ENCODE peak calls at places on chromosomes 3 and 15, in four cellular contexts. One of them, this sample, is unnamed.

GRCh38 chr3:149588909-149589308 is 68.9 kb downstream of the WWTR1 start:
- DNase-seq in ovary: no peak
- DNase-seq in A549: no peak
- DNase-seq in K562: no peak
- DNase-seq in this sample: no peak

GRCh38 chr3:16300282-16300681 is 35.3 kb downstream of the OXNAD1 start:
- DNase-seq in ovary: no peak
- DNase-seq in A549: no peak
- DNase-seq in K562: no peak
- DNase-seq in this sample: no peak

GRCh38 chr15:67504796-67505195 is 16.1 kb upstream of the C15orf61 start:
- DNase-seq in ovary: no peak
- DNase-seq in A549: no peak
- DNase-seq in K562: no peak
- DNase-seq in this sample: no peak

GRCh38 chr3:161600185-161600584 is 103.6 kb downstream of the OTOL1 start:
- DNase-seq in ovary: no peak
- DNase-seq in A549: peak; percentile 83
- DNase-seq in K562: no peak
- DNase-seq in this sample: no peak

GRCh38 chr3:157705258-157705657 is 202.0 kb upstream of the VEPH1 start:
- DNase-seq in ovary: no peak
- DNase-seq in A549: no peak
- DNase-seq in K562: no peak
- DNase-seq in this sample: no peak

GRCh38 chr3:137020315-137020714 is 62.5 kb downstream of the IL20RB start:
- DNase-seq in ovary: no peak
- DNase-seq in A549: no peak
- DNase-seq in K562: no peak
- DNase-seq in this sample: no peak

GRCh38 chr15:99818872-99819271 is 85.6 kb upstream of the LYSMD4 start:
- DNase-seq in ovary: no peak
- DNase-seq in A549: no peak
- DNase-seq in K562: no peak
- DNase-seq in this sample: no peak

GRCh38 chr3:46110701-46111493 is 83.6 kb upstream of the XCR1 start:
- DNase-seq in ovary: no peak
- DNase-seq in A549: peak; percentile 42
- DNase-seq in K562: no peak
- DNase-seq in this sample: peak; percentile 32

GRCh38 chr3:116939091-116939490 is 229.5 kb downstream of the TUSC7 start:
- DNase-seq in ovary: no peak
- DNase-seq in A549: no peak
- DNase-seq in K562: no peak
- DNase-seq in this sample: no peak

GRCh38 chr3:94990952-94991705 is 928.3 kb downstream of the NSUN3 start:
- DNase-seq in ovary: no peak
- DNase-seq in A549: no peak
- DNase-seq in K562: no peak
- DNase-seq in this sample: no peak

GRCh38 chr3:80870476-80871041 is 890.9 kb downstream of the GBE1 start:
- DNase-seq in ovary: no peak
- DNase-seq in A549: no peak
- DNase-seq in K562: no peak
- DNase-seq in this sample: no peak

GRCh38 chr3:184259878-184260570 is 1.3 kb downstream of the CAMK2N2 start:
- DNase-seq in ovary: peak; percentile 62
- DNase-seq in A549: peak; percentile 24
- DNase-seq in K562: peak; percentile 82
- DNase-seq in this sample: no peak

GRCh38 chr15:31457631-31458526 is 131.2 kb downstream of the KLF13 start:
- DNase-seq in ovary: no peak
- DNase-seq in A549: peak; percentile 69
- DNase-seq in K562: no peak
- DNase-seq in this sample: no peak

GRCh38 chr15:31461375-31461774 is 134.7 kb downstream of the KLF13 start:
- DNase-seq in ovary: no peak
- DNase-seq in A549: no peak
- DNase-seq in K562: no peak
- DNase-seq in this sample: no peak

GRCh38 chr15:31458591-31458990 is 132.0 kb downstream of the KLF13 start:
- DNase-seq in ovary: no peak
- DNase-seq in A549: no peak
- DNase-seq in K562: no peak
- DNase-seq in this sample: no peak

GRCh38 chr15:31457161-31457560 is 130.5 kb downstream of the KLF13 start:
- DNase-seq in ovary: no peak
- DNase-seq in A549: peak; percentile 38
- DNase-seq in K562: no peak
- DNase-seq in this sample: no peak

GRCh38 chr15:31459011-31459748 is 132.5 kb downstream of the KLF13 start:
- DNase-seq in ovary: no peak
- DNase-seq in A549: no peak
- DNase-seq in K562: no peak
- DNase-seq in this sample: no peak
- TF ChIP-seq EP300 in ovary: no peak
- TF ChIP-seq EP300 in A549: no peak
- TF ChIP-seq EP300 in K562: no peak
- TF ChIP-seq EP300 in this sample: no peak

GRCh38 chr15:79067434-79067833 is 23.1 kb downstream of the RASGRF1 start:
- DNase-seq in ovary: no peak
- DNase-seq in A549: no peak
- DNase-seq in K562: no peak
- DNase-seq in this sample: peak; percentile 15
- TF ChIP-seq EP300 in ovary: no peak
- TF ChIP-seq EP300 in A549: no peak
- TF ChIP-seq EP300 in K562: no peak
- TF ChIP-seq EP300 in this sample: no peak

GRCh38 chr15:45187894-45188830 is at the start of gene SHF:
- DNase-seq in ovary: peak; percentile 84
- DNase-seq in A549: peak; percentile 18
- DNase-seq in K562: peak; percentile 95
- DNase-seq in this sample: no peak

GRCh38 chr15:45185069-45185779 is 2.5 kb downstream of the SHF start:
- DNase-seq in ovary: no peak
- DNase-seq in A549: no peak
- DNase-seq in K562: peak; percentile 2
- DNase-seq in this sample: no peak

GRCh38 chr15:45185903-45186770 is 1.6 kb downstream of the SHF start:
- DNase-seq in ovary: no peak
- DNase-seq in A549: no peak
- DNase-seq in K562: no peak
- DNase-seq in this sample: no peak

GRCh38 chr15:45187578-45187893 is 230 bp downstream of the SHF start:
- DNase-seq in ovary: no peak
- DNase-seq in A549: no peak
- DNase-seq in K562: no peak
- DNase-seq in this sample: no peak

DNA sequence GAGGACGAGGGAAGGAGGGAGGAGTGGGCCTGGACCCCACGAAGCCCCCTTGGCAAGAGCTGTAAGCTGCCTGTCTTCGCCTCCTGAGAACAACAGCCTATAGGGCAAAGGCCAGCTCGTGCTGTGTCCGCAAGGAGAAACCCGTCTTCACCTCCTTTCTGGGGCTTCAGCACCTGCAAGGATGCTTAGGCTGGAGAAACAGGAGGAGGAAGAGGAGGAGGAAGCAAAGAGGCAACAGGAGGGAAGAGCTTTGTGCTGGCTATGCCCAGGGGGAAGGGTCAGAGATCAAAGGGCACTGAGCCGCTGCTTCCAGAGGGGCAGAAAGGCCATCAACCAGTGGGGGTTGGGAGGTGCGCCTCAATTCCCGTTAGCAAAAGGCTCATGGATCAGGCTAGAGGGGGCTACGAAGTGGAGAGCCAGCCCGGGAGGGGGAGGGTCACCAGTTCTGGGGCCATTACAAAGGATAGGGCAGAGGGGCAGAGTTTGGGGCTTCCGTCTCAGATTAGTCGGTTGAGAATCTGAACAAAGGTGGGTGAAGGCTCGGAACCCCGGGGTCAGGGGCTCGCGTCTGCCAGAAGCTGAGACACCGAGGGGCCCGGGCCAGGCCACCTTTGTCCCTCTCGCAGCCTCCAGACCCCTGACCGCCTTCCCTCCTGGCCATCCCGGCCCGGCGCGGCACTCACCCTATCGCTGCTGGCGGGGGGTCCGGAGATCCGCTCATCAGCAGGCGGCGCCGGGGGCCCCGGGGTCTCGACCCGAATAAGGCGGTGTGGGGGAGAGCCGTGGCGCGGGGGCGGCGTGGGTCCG is 792 bp downstream of the SHF start:
- DNase-seq in ovary: peak; percentile 70
- DNase-seq in A549: no peak
- DNase-seq in K562: peak; percentile 5
- DNase-seq in this sample: no peak
- TF ChIP-seq EP300 in ovary: no peak
- TF ChIP-seq EP300 in A549: no peak
- TF ChIP-seq EP300 in K562: no peak
- TF ChIP-seq EP300 in this sample: no peak

DNA sequence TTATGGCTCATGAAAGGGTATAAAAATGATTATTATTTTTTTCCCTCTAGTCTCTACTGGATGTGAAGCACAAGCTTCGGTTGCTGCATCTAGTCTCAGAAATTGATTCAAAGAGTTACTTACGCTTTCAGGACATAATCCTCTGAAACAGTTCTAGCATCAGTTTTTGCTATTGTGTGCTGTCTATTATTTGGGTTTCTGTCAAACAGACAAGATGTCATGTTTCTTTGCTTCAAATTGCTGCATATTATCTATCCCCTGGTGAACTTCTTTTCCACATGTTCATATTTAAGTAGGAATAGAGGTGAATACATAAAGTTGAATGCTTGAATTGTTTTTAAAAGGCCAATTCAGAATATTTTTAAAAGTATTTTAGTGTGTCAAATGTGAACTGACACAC is 161.6 kb upstream of the GBE1 start:
- DNase-seq in ovary: no peak
- DNase-seq in A549: no peak
- DNase-seq in K562: no peak
- DNase-seq in this sample: no peak
- TF ChIP-seq EP300 in ovary: no peak
- TF ChIP-seq EP300 in A549: no peak
- TF ChIP-seq EP300 in K562: no peak
- TF ChIP-seq EP300 in this sample: no peak

GRCh38 chr3:20484126-20484525 is 298.1 kb upstream of the SGO1 start:
- DNase-seq in ovary: no peak
- DNase-seq in A549: no peak
- DNase-seq in K562: no peak
- DNase-seq in this sample: no peak

GRCh38 chr3:20480771-20481170 is 294.8 kb upstream of the SGO1 start:
- DNase-seq in ovary: no peak
- DNase-seq in A549: no peak
- DNase-seq in K562: no peak
- DNase-seq in this sample: no peak

GRCh38 chr3:20482350-20482749 is 296.3 kb upstream of the SGO1 start:
- DNase-seq in ovary: no peak
- DNase-seq in A549: no peak
- DNase-seq in K562: no peak
- DNase-seq in this sample: no peak

DNA sequence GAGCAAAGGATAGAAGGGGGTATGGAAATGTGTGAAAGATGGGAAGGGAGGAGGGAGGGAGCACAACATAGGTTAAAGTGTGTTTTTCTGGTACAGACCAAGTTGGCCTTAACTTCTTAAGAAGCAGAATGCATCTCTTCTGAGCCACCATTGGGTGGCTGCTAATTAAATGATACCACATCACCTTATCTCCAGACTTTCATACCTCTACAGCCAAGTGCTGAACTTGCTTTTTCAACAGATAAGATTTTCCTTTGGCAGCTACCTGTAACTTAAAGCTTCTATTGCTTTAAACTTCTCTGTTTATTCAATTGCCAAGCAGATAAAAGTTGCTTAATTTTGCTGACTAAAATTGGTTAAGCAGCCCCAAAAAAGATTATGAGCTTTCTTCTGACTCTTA is 292.4 kb upstream of the SGO1 start:
- DNase-seq in ovary: no peak
- DNase-seq in A549: no peak
- DNase-seq in K562: no peak
- DNase-seq in this sample: no peak
- TF ChIP-seq EP300 in ovary: no peak
- TF ChIP-seq EP300 in A549: no peak
- TF ChIP-seq EP300 in K562: no peak
- TF ChIP-seq EP300 in this sample: no peak

DNA sequence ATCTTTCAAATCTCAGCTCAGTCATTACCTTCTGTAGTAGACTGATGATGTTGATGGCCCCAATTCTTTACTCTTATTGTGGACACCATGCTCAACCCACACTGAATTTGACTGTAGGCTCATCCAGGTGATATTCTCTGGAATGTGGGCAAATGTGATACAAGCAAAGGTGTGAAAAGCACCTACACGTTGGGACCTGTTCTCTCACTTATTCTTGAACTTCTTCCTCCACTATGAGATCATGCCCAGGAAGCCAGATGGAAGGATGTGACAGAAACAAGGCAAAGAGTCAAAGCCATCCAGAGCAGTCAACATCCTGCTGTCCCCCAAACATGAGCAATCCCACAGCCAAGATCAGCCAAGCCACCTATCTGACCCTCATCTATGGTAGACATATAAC is 471.2 kb upstream of the UBE2E2 start:
- DNase-seq in ovary: no peak
- DNase-seq in A549: no peak
- DNase-seq in K562: no peak
- DNase-seq in this sample: no peak
- TF ChIP-seq EP300 in ovary: no peak
- TF ChIP-seq EP300 in A549: no peak
- TF ChIP-seq EP300 in K562: no peak
- TF ChIP-seq EP300 in this sample: no peak

GRCh38 chr3:13264468-13264795 is 155.7 kb downstream of the NUP210 start:
- DNase-seq in ovary: no peak
- DNase-seq in A549: no peak
- DNase-seq in K562: no peak
- DNase-seq in this sample: no peak

GRCh38 chr3:13261104-13261800 is 158.9 kb downstream of the NUP210 start:
- DNase-seq in ovary: no peak
- DNase-seq in A549: no peak
- DNase-seq in K562: no peak
- DNase-seq in this sample: no peak

GRCh38 chr3:13263770-13264467 is 156.2 kb downstream of the NUP210 start:
- DNase-seq in ovary: no peak
- DNase-seq in A549: no peak
- DNase-seq in K562: no peak
- DNase-seq in this sample: no peak

GRCh38 chr3:13261908-13262307 is 158.2 kb downstream of the NUP210 start:
- DNase-seq in ovary: no peak
- DNase-seq in A549: no peak
- DNase-seq in K562: no peak
- DNase-seq in this sample: no peak

GRCh38 chr3:13262493-13263211 is 157.5 kb downstream of the NUP210 start:
- DNase-seq in ovary: no peak
- DNase-seq in A549: peak; percentile 50
- DNase-seq in K562: no peak
- DNase-seq in this sample: no peak
- TF ChIP-seq EP300 in ovary: no peak
- TF ChIP-seq EP300 in A549: no peak
- TF ChIP-seq EP300 in K562: no peak
- TF ChIP-seq EP300 in this sample: no peak

This sample was measured in tibial nerve.